ENCODE peak calls at places on chromosomes 11 and 22, in ten cellular contexts. Z is heart left ventricle; N is stimulated activated CD4-positive, alpha-beta T cell treated with anti-CD3 and anti-CD28 coated beads, Interleukin-15, amount 100 ng/mL, for 48 hours; I is GM06990; A is lung; D is GF-D8; V is lower lobe of right lung; J is AG10803; K is lung microvascular endothelial cell; C is activated CD8-positive, alpha-beta T cell treated with anti-CD3 and anti-CD28 coated beads for 36 hours. M is an unnamed sample.

GRCh38 chr11:128467610-128468041 is 119.7 kb downstream of the ETS1 start:
- DNase-seq in Z (no peak), N (no peak), I (no peak), A (no peak), D (no peak), V (no peak), J (peak), K (no peak), C (peak), M (peak)

GRCh38 chr11:9596926-9597325 is 23.5 kb downstream of the WEE1 start:
- DNase-seq in Z (no peak), N (no peak), I (no peak), A (no peak), D (no peak), V (no peak), J (peak), K (no peak), C (no peak), M (no peak)

GRCh38 chr11:123738374-123738773 is 3.1 kb downstream of the ZNF202 start:
- DNase-seq in Z (no peak), N (no peak), I (no peak), A (no peak), D (no peak), V (no peak), J (no peak), K (no peak), C (no peak), M (no peak)

GRCh38 chr22:30614268-30614667 is 7.3 kb downstream of the TCN2 start:
- DNase-seq in Z (no peak), N (no peak), I (no peak), A (no peak), D (no peak), V (no peak), J (no peak), K (no peak), C (no peak), M (no peak)

GRCh38 chr11:123174196-123175183 is 20.6 kb downstream of the CLMP start:
- DNase-seq in Z (no peak), N (no peak), I (no peak), A (peak), D (no peak), V (no peak), J (peak), K (no peak), C (no peak), M (peak)

GRCh38 chr11:6203327-6203726 is 2.0 kb upstream of the C11orf42 start:
- DNase-seq in Z (no peak), N (no peak), I (no peak), A (no peak), D (no peak), V (no peak), J (no peak), K (no peak), C (peak), M (no peak)

GRCh38 chr22:21055880-21056319 is 10.2 kb downstream of the LRRC74B start:
- DNase-seq in Z (no peak), N (no peak), I (no peak), A (no peak), D (no peak), V (no peak), J (no peak), K (no peak), C (no peak), M (no peak)

GRCh38 chr11:67301951-67302516 is 1.3 kb upstream of the SSH3 start:
- DNase-seq in Z (peak), N (no peak), I (no peak), A (no peak), D (peak), V (peak), J (peak), K (no peak), C (no peak), M (peak)

GRCh38 chr11:117859061-117859460 is 17.4 kb downstream of the FXYD6 start:
- DNase-seq in Z (peak), N (no peak), I (no peak), A (no peak), D (no peak), V (no peak), J (no peak), K (no peak), C (no peak), M (no peak)

GRCh38 chr22:46358766-46359165 is 23.3 kb downstream of the TRMU start:
- DNase-seq in Z (no peak), N (no peak), I (no peak), A (no peak), D (no peak), V (peak), J (no peak), K (no peak), C (no peak), M (no peak)

GRCh38 chr22:22450343-22450839 is 58.2 kb downstream of the ZNF280B start:
- DNase-seq in Z (peak), N (no peak), I (peak), A (peak), D (peak), V (peak), J (no peak), K (no peak), C (no peak), M (no peak)

GRCh38 chr11:63839508-63840355 is 822 bp downstream of the MARK2 start:
- DNase-seq in Z (peak), N (no peak), I (peak), A (peak), D (peak), V (peak), J (peak), K (peak), C (peak), M (peak)

GRCh38 chr11:79312591-79313267 is 128.1 kb downstream of the TENM4 start:
- DNase-seq in Z (no peak), N (no peak), I (no peak), A (no peak), D (no peak), V (no peak), J (peak), K (no peak), C (no peak), M (peak)

GRCh38 chr11:49303080-49303479 is 94.7 kb upstream of the FOLH1 start:
- DNase-seq in Z (no peak), N (no peak), I (no peak), A (no peak), D (no peak), V (no peak), J (no peak), K (no peak), C (no peak), M (no peak)

GRCh38 chr11:102184269-102184987 is 74.2 kb downstream of the YAP1 start:
- DNase-seq in Z (no peak), N (no peak), I (no peak), A (no peak), D (no peak), V (no peak), J (no peak), K (no peak), C (no peak), M (no peak)

GRCh38 chr11:120801801-120802689 is 221.9 kb upstream of the TBCEL start:
- DNase-seq in Z (peak), N (peak), I (peak), A (peak), D (no peak), V (peak), J (peak), K (peak), C (peak), M (peak)